ENCODE peak calls at places on chromosomes 11 and 22, in four cellular contexts. One of them, this sample, is unnamed.

GRCh38 chr11:110469101-110469500 is 39.4 kb downstream of the FDX1 start:
- DNase-seq in activated effector memory CD4-positive, alpha-beta T cell treated with anti-CD3 and anti-CD28 coated beads, Interleukin-2, amount 50 U/mL, for 16 hours: no peak
- DNase-seq in coronary artery: no peak
- DNase-seq in Right ventricle myocardium superior: no peak
- DNase-seq in this sample: no peak

GRCh38 chr11:72751293-72752087 is 718 bp downstream of the ARAP1 start:
- DNase-seq in coronary artery: no peak
- DNase-seq in Right ventricle myocardium superior: no peak
- DNase-seq in activated effector memory CD4-positive, alpha-beta T cell treated with anti-CD3 and anti-CD28 coated beads, Interleukin-2, amount 50 U/mL, for 16 hours: no peak
- DNase-seq in this sample: no peak

GRCh38 chr11:110317516-110317932 is 21.1 kb upstream of the RDX start:
- DNase-seq in activated effector memory CD4-positive, alpha-beta T cell treated with anti-CD3 and anti-CD28 coated beads, Interleukin-2, amount 50 U/mL, for 16 hours: no peak
- DNase-seq in coronary artery: no peak
- DNase-seq in Right ventricle myocardium superior: no peak
- DNase-seq in this sample: peak; percentile 8

GRCh38 chr22:40624770-40625169 is 11.7 kb downstream of the MRTFA start:
- DNase-seq in activated effector memory CD4-positive, alpha-beta T cell treated with anti-CD3 and anti-CD28 coated beads, Interleukin-2, amount 50 U/mL, for 16 hours: no peak
- DNase-seq in Right ventricle myocardium superior: no peak
- DNase-seq in coronary artery: no peak
- DNase-seq in this sample: no peak

GRCh38 chr11:107257660-107258059 is 200.0 kb downstream of the CWF19L2 start:
- DNase-seq in activated effector memory CD4-positive, alpha-beta T cell treated with anti-CD3 and anti-CD28 coated beads, Interleukin-2, amount 50 U/mL, for 16 hours: no peak
- DNase-seq in coronary artery: no peak
- DNase-seq in Right ventricle myocardium superior: no peak
- DNase-seq in this sample: no peak

GRCh38 chr11:72793452-72794367 is at the start of gene STARD10:
- DNase-seq in Right ventricle myocardium superior: peak; percentile 98
- DNase-seq in coronary artery: peak; percentile 96
- DNase-seq in activated effector memory CD4-positive, alpha-beta T cell treated with anti-CD3 and anti-CD28 coated beads, Interleukin-2, amount 50 U/mL, for 16 hours: peak; percentile 98
- DNase-seq in this sample: peak; percentile 92

GRCh38 chr11:125263268-125263790 is 98.8 kb downstream of the PKNOX2 start:
- DNase-seq in Right ventricle myocardium superior: peak; percentile 85
- DNase-seq in activated effector memory CD4-positive, alpha-beta T cell treated with anti-CD3 and anti-CD28 coated beads, Interleukin-2, amount 50 U/mL, for 16 hours: no peak
- DNase-seq in coronary artery: peak; percentile 87
- DNase-seq in this sample: no peak

GRCh38 chr11:45606514-45607024 is 58.9 kb downstream of the CHST1 start:
- DNase-seq in Right ventricle myocardium superior: no peak
- DNase-seq in coronary artery: peak; percentile 35
- DNase-seq in activated effector memory CD4-positive, alpha-beta T cell treated with anti-CD3 and anti-CD28 coated beads, Interleukin-2, amount 50 U/mL, for 16 hours: no peak
- DNase-seq in this sample: no peak

GRCh38 chr22:29626497-29627195 is 23.2 kb downstream of the NF2 start:
- DNase-seq in coronary artery: no peak
- DNase-seq in Right ventricle myocardium superior: no peak
- DNase-seq in activated effector memory CD4-positive, alpha-beta T cell treated with anti-CD3 and anti-CD28 coated beads, Interleukin-2, amount 50 U/mL, for 16 hours: no peak
- DNase-seq in this sample: no peak

GRCh38 chr11:87038235-87038960 is 664 bp downstream of the TMEM135 start:
- DNase-seq in coronary artery: no peak
- DNase-seq in activated effector memory CD4-positive, alpha-beta T cell treated with anti-CD3 and anti-CD28 coated beads, Interleukin-2, amount 50 U/mL, for 16 hours: no peak
- DNase-seq in Right ventricle myocardium superior: no peak
- DNase-seq in this sample: no peak

GRCh38 chr11:5722622-5723021 is 13.6 kb upstream of the OR56B1 start:
- DNase-seq in activated effector memory CD4-positive, alpha-beta T cell treated with anti-CD3 and anti-CD28 coated beads, Interleukin-2, amount 50 U/mL, for 16 hours: no peak
- DNase-seq in Right ventricle myocardium superior: no peak
- DNase-seq in coronary artery: no peak
- DNase-seq in this sample: no peak

GRCh38 chr22:46067159-46068111 is 82.9 kb upstream of the PPARA start:
- DNase-seq in activated effector memory CD4-positive, alpha-beta T cell treated with anti-CD3 and anti-CD28 coated beads, Interleukin-2, amount 50 U/mL, for 16 hours: peak; percentile 24
- DNase-seq in Right ventricle myocardium superior: peak; percentile 42
- DNase-seq in coronary artery: peak; percentile 70
- DNase-seq in this sample: peak; percentile 70

GRCh38 chr11:42812408-42812807 is 499.4 kb upstream of the API5 start:
- DNase-seq in coronary artery: no peak
- DNase-seq in Right ventricle myocardium superior: no peak
- DNase-seq in activated effector memory CD4-positive, alpha-beta T cell treated with anti-CD3 and anti-CD28 coated beads, Interleukin-2, amount 50 U/mL, for 16 hours: no peak
- DNase-seq in this sample: no peak

GRCh38 chr11:129324533-129325175 is 51.0 kb upstream of the BARX2 start:
- DNase-seq in Right ventricle myocardium superior: peak; percentile 65
- DNase-seq in activated effector memory CD4-positive, alpha-beta T cell treated with anti-CD3 and anti-CD28 coated beads, Interleukin-2, amount 50 U/mL, for 16 hours: no peak
- DNase-seq in coronary artery: no peak
- DNase-seq in this sample: peak; percentile 75

GRCh38 chr11:11577246-11577855 is 44.5 kb downstream of the GALNT18 start:
- DNase-seq in Right ventricle myocardium superior: no peak
- DNase-seq in activated effector memory CD4-positive, alpha-beta T cell treated with anti-CD3 and anti-CD28 coated beads, Interleukin-2, amount 50 U/mL, for 16 hours: no peak
- DNase-seq in coronary artery: peak; percentile 56
- DNase-seq in this sample: no peak

GRCh38 chr22:20156611-20157415 is 6.0 kb upstream of the CCDC188 start:
- DNase-seq in Right ventricle myocardium superior: peak; percentile 89
- DNase-seq in activated effector memory CD4-positive, alpha-beta T cell treated with anti-CD3 and anti-CD28 coated beads, Interleukin-2, amount 50 U/mL, for 16 hours: peak; percentile 96
- DNase-seq in coronary artery: peak; percentile 83
- DNase-seq in this sample: peak; percentile 9

GRCh38 chr11:96424693-96425092 is 34.9 kb downstream of the JRKL start:
- DNase-seq in Right ventricle myocardium superior: no peak
- DNase-seq in activated effector memory CD4-positive, alpha-beta T cell treated with anti-CD3 and anti-CD28 coated beads, Interleukin-2, amount 50 U/mL, for 16 hours: no peak
- DNase-seq in coronary artery: no peak
- DNase-seq in this sample: no peak

GRCh38 chr11:74321487-74322188 is 10.2 kb upstream of the P4HA3 start:
- DNase-seq in coronary artery: no peak
- DNase-seq in activated effector memory CD4-positive, alpha-beta T cell treated with anti-CD3 and anti-CD28 coated beads, Interleukin-2, amount 50 U/mL, for 16 hours: peak; percentile 64
- DNase-seq in Right ventricle myocardium superior: no peak
- DNase-seq in this sample: peak; percentile 74

GRCh38 chr11:123473941-123474668 is 44.0 kb downstream of the GRAMD1B start:
- DNase-seq in Right ventricle myocardium superior: no peak
- DNase-seq in coronary artery: no peak
- DNase-seq in activated effector memory CD4-positive, alpha-beta T cell treated with anti-CD3 and anti-CD28 coated beads, Interleukin-2, amount 50 U/mL, for 16 hours: no peak
- DNase-seq in this sample: no peak